ENCODE peak calls at places on chromosomes 4 and X, in ten cellular contexts. P is GM13976, Z is foreskin fibroblast, S is cardiac fibroblast, T is transverse colon, L is keratinocyte, V is B cell, R is GM06990, D is heart right ventricle, A is GM12865. N is an unnamed sample.

GRCh38 chrX:119622356-119623232 is 16.4 kb upstream of the NKRF start:
- DNase-seq in S (peak), A (no peak), D (peak), P (no peak), R (no peak), T (peak), L (no peak), V (no peak), Z (peak), N (no peak)

GRCh38 chr4:22179124-22179874 is 230.7 kb upstream of the KCNIP4 start:
- DNase-seq in V (no peak), R (no peak), T (no peak), Z (peak), P (no peak), L (peak), D (no peak), S (peak), A (no peak), N (no peak)

GRCh38 chr4:110484767-110485166 is 8.8 kb downstream of the ENPEP start:
- DNase-seq in A (peak), S (peak), D (peak), P (no peak), L (no peak), Z (peak), T (no peak), R (no peak), V (no peak), N (no peak)

GRCh38 chr4:186881521-186882220 is 158.0 kb upstream of the FAT1 start:
- DNase-seq in P (no peak), Z (peak), V (no peak), R (no peak), L (no peak), A (no peak), D (no peak), S (no peak), T (no peak), N (no peak)

GRCh38 chr4:78951862-78952472 is 12.7 kb upstream of the PAQR3 start:
- DNase-seq in D (no peak), P (peak), Z (no peak), R (no peak), V (peak), L (no peak), A (peak), S (peak), T (no peak), N (peak)

GRCh38 chr4:78293348-78293747 is 236.2 kb downstream of the FRAS1 start:
- DNase-seq in D (no peak), S (peak), P (no peak), A (no peak), Z (peak), V (no peak), R (no peak), T (no peak), L (no peak), N (no peak)

GRCh38 chr4:155615054-155615887 is 51.4 kb upstream of the GUCY1A1 start:
- DNase-seq in P (no peak), Z (no peak), R (no peak), A (peak), L (no peak), S (no peak), T (no peak), D (no peak), V (no peak), N (no peak)

GRCh38 chrX:19059063-19059462 is 63.2 kb downstream of the ADGRG2 start:
- DNase-seq in D (no peak), V (no peak), Z (no peak), T (no peak), S (no peak), A (peak), R (no peak), L (no peak), P (no peak), N (no peak)

GRCh38 chrX:152735101-152735500 is 1.5 kb downstream of the MAGEA12 start:
- DNase-seq in A (no peak), D (no peak), V (no peak), L (no peak), R (no peak), T (no peak), S (no peak), Z (no peak), P (no peak), N (no peak)

GRCh38 chrX:47562615-47563243 is 1.7 kb downstream of the ARAF start:
- DNase-seq in R (no peak), A (peak), V (peak), P (no peak), Z (no peak), D (no peak), L (no peak), S (peak), T (no peak), N (peak)

GRCh38 chrX:18887821-18888205 is 96.1 kb downstream of the PHKA2 start:
- DNase-seq in T (no peak), Z (no peak), V (no peak), P (no peak), D (no peak), S (no peak), A (no peak), L (no peak), R (no peak), N (no peak)

GRCh38 chrX:43750248-43750676 is 94.2 kb downstream of the MAOA start:
- DNase-seq in V (peak), A (peak), P (peak), S (peak), L (no peak), Z (peak), D (peak), R (peak), T (peak), N (peak)

GRCh38 chrX:31435592-31435991 is 363.8 kb upstream of the FTHL17 start:
- DNase-seq in Z (no peak), S (peak), R (no peak), L (no peak), A (no peak), P (no peak), D (peak), V (no peak), T (peak), N (peak)

GRCh38 chrX:13898084-13898483 is 81.2 kb upstream of the GPM6B start:
- DNase-seq in Z (peak), V (no peak), P (peak), R (no peak), T (no peak), A (peak), L (no peak), S (peak), D (peak), N (no peak)

GRCh38 chrX:39871648-39872047 is 226.1 kb downstream of the BCOR start:
- DNase-seq in P (no peak), L (no peak), V (no peak), R (no peak), A (no peak), T (no peak), S (no peak), Z (no peak), D (no peak), N (no peak)

GRCh38 chr4:71113294-71113693 is 119.8 kb downstream of the DCK start:
- DNase-seq in A (no peak), L (no peak), D (no peak), Z (no peak), P (no peak), R (no peak), V (no peak), T (peak), S (no peak), N (no peak)

GRCh38 chr4:42641155-42641554 is 15.8 kb downstream of the ATP8A1 start:
- DNase-seq in T (no peak), Z (no peak), D (no peak), R (no peak), P (no peak), S (no peak), V (no peak), L (no peak), A (no peak), N (no peak)

GRCh38 chr4:150315691-150316090 is 237.4 kb downstream of the DCLK2 start:
- DNase-seq in R (no peak), S (no peak), D (no peak), V (no peak), T (no peak), P (no peak), L (no peak), A (no peak), Z (no peak), N (no peak)

GRCh38 chr4:28966982-28967381 is 1753.2 kb upstream of the PCDH7 start:
- DNase-seq in Z (no peak), V (no peak), D (no peak), R (no peak), P (no peak), S (no peak), L (no peak), T (no peak), A (no peak), N (no peak)

GRCh38 chr4:101304916-101305315 is 42.4 kb downstream of the PPP3CA start:
- DNase-seq in P (no peak), V (no peak), T (no peak), L (no peak), D (no peak), A (no peak), Z (no peak), R (no peak), S (peak), N (no peak)

GRCh38 chr4:146647615-146648383 is 9.1 kb downstream of the POU4F2 start:
- DNase-seq in S (no peak), R (no peak), D (no peak), L (no peak), V (no peak), Z (no peak), P (no peak), T (no peak), A (no peak), N (no peak)

GRCh38 chrX:78330540-78330939 is 3.1 kb upstream of the CYSLTR1 start:
- DNase-seq in S (no peak), D (no peak), T (no peak), V (no peak), L (no peak), P (no peak), Z (no peak), A (peak), R (peak), N (no peak)

GRCh38 chr4:111989817-111990216 is 155.4 kb upstream of the FAM241A start:
- DNase-seq in Z (no peak), L (no peak), S (no peak), V (no peak), D (no peak), T (peak), A (no peak), R (no peak), P (no peak), N (no peak)

GRCh38 chr4:3671571-3672464 is 94.4 kb upstream of the ADRA2C start:
- DNase-seq in L (no peak), V (no peak), Z (no peak), P (no peak), R (no peak), S (no peak), T (no peak), D (no peak), A (no peak), N (no peak)

GRCh38 chr4:171981185-171981584 is 168.0 kb downstream of the GALNTL6 start:
- DNase-seq in T (no peak), V (no peak), Z (no peak), A (no peak), D (no peak), L (no peak), P (no peak), R (no peak), S (no peak), N (no peak)

GRCh38 chr4:4182835-4183568 is 43.7 kb downstream of the OTOP1 start:
- DNase-seq in V (no peak), S (peak), Z (no peak), P (peak), L (no peak), D (no peak), A (peak), R (peak), T (no peak), N (peak)

GRCh38 chrX:19823031-19823430 is 64.4 kb downstream of the SH3KBP1 start:
- DNase-seq in A (no peak), R (no peak), V (no peak), L (no peak), D (no peak), P (no peak), S (no peak), Z (no peak), T (no peak), N (no peak)

GRCh38 chr4:131085009-131085408 is 1989.1 kb downstream of the C4orf33 start:
- DNase-seq in D (no peak), S (no peak), V (no peak), L (no peak), T (no peak), Z (no peak), A (no peak), R (no peak), P (no peak), N (no peak)

GRCh38 chr4:55609393-55609821 is 17.4 kb upstream of the PDCL2 start:
- DNase-seq in V (no peak), S (peak), T (no peak), R (no peak), A (peak), Z (peak), L (peak), P (no peak), D (no peak), N (no peak)

GRCh38 chr4:173252024-173252935 is 81.9 kb downstream of the HMGB2 start:
- DNase-seq in Z (peak), L (peak), T (peak), D (peak), S (peak), R (peak), A (peak), P (no peak), V (no peak), N (no peak)

GRCh38 chrX:48683411-48683982 is at the start of gene WAS:
- DNase-seq in T (peak), D (no peak), S (no peak), L (no peak), P (peak), Z (no peak), R (peak), V (peak), A (peak), N (no peak)

GRCh38 chr4:109967798-109968520 is 55.3 kb downstream of the EGF start:
- DNase-seq in P (no peak), D (no peak), V (no peak), S (no peak), L (peak), A (no peak), T (peak), R (no peak), Z (peak), N (no peak)

GRCh38 chr4:116724249-116724648 is 361.1 kb downstream of the TRAM1L1 start:
- DNase-seq in Z (no peak), V (no peak), S (no peak), P (no peak), L (no peak), D (no peak), A (peak), T (no peak), R (no peak), N (no peak)

GRCh38 chr4:70915048-70915815 is 13.1 kb downstream of the MOB1B start:
- DNase-seq in P (no peak), Z (no peak), L (no peak), D (no peak), V (no peak), T (no peak), R (no peak), A (no peak), S (no peak), N (no peak)

GRCh38 chrX:69493193-69493592 is 10.9 kb upstream of the NALF2 start:
- DNase-seq in V (peak), R (no peak), D (peak), L (no peak), Z (no peak), A (peak), S (peak), T (peak), P (no peak), N (peak)

GRCh38 chr4:40621592-40622512 is 7.8 kb downstream of the RBM47 start:
- DNase-seq in D (peak), R (peak), Z (peak), T (peak), P (peak), A (peak), L (peak), S (peak), V (peak), N (no peak)

GRCh38 chrX:35439692-35440091 is 358.4 kb upstream of the MAGEB16 start:
- DNase-seq in Z (no peak), T (no peak), D (no peak), V (no peak), P (no peak), S (no peak), A (no peak), R (no peak), L (no peak), N (no peak)
- TF ChIP-seq CTCF in Z (no peak), T (no peak), D (no peak), V (no peak), P (no peak), S (no peak), A (no peak), R (no peak), L (no peak), N (no peak)

GRCh38 chr4:1277667-1278335 is 11.9 kb upstream of the MAEA start:
- DNase-seq in D (no peak), T (no peak), V (no peak), R (no peak), L (no peak), A (no peak), S (peak), P (no peak), Z (no peak), N (no peak)
- TF ChIP-seq CTCF in D (no peak), T (no peak), V (no peak), R (no peak), L (peak), A (no peak), S (peak), P (no peak), Z (no peak), N (peak)

GRCh38 chr4:88172987-88173386 is 14.5 kb upstream of the ABCG2 start:
- DNase-seq in D (no peak), P (no peak), Z (no peak), V (no peak), T (no peak), L (no peak), A (no peak), S (no peak), R (no peak), N (no peak)

GRCh38 chr4:88169298-88169697 is 10.9 kb upstream of the ABCG2 start:
- DNase-seq in L (no peak), P (no peak), A (no peak), R (no peak), D (no peak), S (no peak), V (no peak), Z (no peak), T (no peak), N (no peak)

GRCh38 chr4:88166608-88167007 is 8.2 kb upstream of the ABCG2 start:
- DNase-seq in A (no peak), P (no peak), T (no peak), L (no peak), D (no peak), V (no peak), S (no peak), Z (no peak), R (no peak), N (no peak)

DNA sequence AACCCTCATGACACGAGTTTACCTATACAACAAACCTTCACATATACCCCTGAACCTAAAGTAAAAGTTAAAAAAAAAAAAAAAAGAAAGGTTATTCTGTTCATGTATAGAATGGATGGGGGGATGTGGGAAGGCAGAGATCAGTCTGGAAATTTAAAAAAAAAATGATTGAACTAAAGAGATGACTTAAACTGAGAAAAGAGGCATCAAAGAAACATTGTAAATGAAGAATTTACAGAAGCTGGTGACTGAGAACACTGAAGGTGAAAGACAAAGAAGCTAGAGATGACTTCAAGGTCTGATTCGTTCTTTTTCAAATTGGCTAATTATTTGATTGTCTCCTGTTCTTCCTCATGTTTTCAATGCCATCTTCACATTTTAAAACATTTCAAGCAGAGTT is 12.8 kb upstream of the ABCG2 start:
- DNase-seq in S (no peak), D (no peak), L (no peak), T (no peak), Z (no peak), P (no peak), V (no peak), R (no peak), A (no peak), N (no peak)
- TF ChIP-seq CTCF in S (no peak), D (no peak), L (no peak), T (no peak), Z (no peak), P (no peak), V (no peak), R (no peak), A (no peak), N (no peak)

GRCh38 chr4:44583393-44583792 is 68.0 kb downstream of the YIPF7 start:
- DNase-seq in Z (no peak), D (no peak), P (peak), S (no peak), A (peak), L (no peak), T (no peak), V (no peak), R (no peak), N (no peak)
- TF ChIP-seq CTCF in Z (no peak), D (no peak), P (peak), S (peak), A (peak), L (peak), T (no peak), V (no peak), R (peak), N (peak)

GRCh38 chrX:115650916-115651315 is 89.9 kb downstream of the PLS3 start:
- DNase-seq in S (peak), Z (peak), R (no peak), L (no peak), D (peak), A (peak), V (no peak), P (peak), T (peak), N (peak)
- TF ChIP-seq CTCF in S (peak), Z (peak), R (peak), L (peak), D (peak), A (peak), V (peak), P (peak), T (peak), N (peak)

GRCh38 chr4:72446353-72447055 is 122.5 kb downstream of the ADAMTS3 start:
- DNase-seq in R (no peak), D (no peak), L (no peak), A (no peak), Z (no peak), V (no peak), S (peak), P (no peak), T (no peak), N (no peak)
- TF ChIP-seq CTCF in R (no peak), D (no peak), L (no peak), A (no peak), Z (no peak), V (no peak), S (no peak), P (no peak), T (no peak), N (no peak)

GRCh38 chrX:9882669-9883446 is 84.3 kb upstream of the CLDN34 start:
- DNase-seq in D (peak), V (no peak), P (no peak), Z (no peak), L (no peak), T (no peak), S (peak), R (no peak), A (no peak), N (no peak)
- TF ChIP-seq CTCF in D (peak), V (no peak), P (no peak), Z (no peak), L (peak), T (no peak), S (peak), R (peak), A (no peak), N (no peak)

N was measured in neural crest cell.